ENCODE peak calls at places on chromosomes 12 and 14, in four cellular contexts. P is HepG2, U is GM12878, I is H1. O is an unnamed sample.

GRCh38 chr12:4141344-4142270 is 132.0 kb upstream of the CCND2 start:
- DNase-seq in P (no peak), U (no peak), I (no peak), O (no peak)

GRCh38 chr12:115611477-115611876 is 666.0 kb downstream of the MED13L start:
- DNase-seq in P (no peak), U (no peak), I (no peak), O (no peak)

GRCh38 chr12:90008277-90008676 is 299.6 kb upstream of the ATP2B1 start:
- DNase-seq in P (no peak), U (no peak), I (no peak), O (no peak)

GRCh38 chr12:91870872-91871707 is 274.6 kb downstream of the BTG1 start:
- DNase-seq in P (no peak), U (no peak), I (no peak), O (no peak)

GRCh38 chr12:388547-389137 is 478 bp downstream of the KDM5A start:
- DNase-seq in P (no peak), U (no peak), I (no peak), O (no peak)

GRCh38 chr14:42110167-42110566 is 503.5 kb downstream of the LRFN5 start:
- DNase-seq in P (peak; percentile 27), U (no peak), I (no peak), O (no peak)

GRCh38 chr12:20376984-20377383 is 8.6 kb downstream of the PDE3A start:
- DNase-seq in P (no peak), U (no peak), I (no peak), O (no peak)

GRCh38 chr12:2095878-2096277 is 43.1 kb downstream of the CACNA1C start:
- DNase-seq in P (no peak), U (no peak), I (no peak), O (no peak)

DNA sequence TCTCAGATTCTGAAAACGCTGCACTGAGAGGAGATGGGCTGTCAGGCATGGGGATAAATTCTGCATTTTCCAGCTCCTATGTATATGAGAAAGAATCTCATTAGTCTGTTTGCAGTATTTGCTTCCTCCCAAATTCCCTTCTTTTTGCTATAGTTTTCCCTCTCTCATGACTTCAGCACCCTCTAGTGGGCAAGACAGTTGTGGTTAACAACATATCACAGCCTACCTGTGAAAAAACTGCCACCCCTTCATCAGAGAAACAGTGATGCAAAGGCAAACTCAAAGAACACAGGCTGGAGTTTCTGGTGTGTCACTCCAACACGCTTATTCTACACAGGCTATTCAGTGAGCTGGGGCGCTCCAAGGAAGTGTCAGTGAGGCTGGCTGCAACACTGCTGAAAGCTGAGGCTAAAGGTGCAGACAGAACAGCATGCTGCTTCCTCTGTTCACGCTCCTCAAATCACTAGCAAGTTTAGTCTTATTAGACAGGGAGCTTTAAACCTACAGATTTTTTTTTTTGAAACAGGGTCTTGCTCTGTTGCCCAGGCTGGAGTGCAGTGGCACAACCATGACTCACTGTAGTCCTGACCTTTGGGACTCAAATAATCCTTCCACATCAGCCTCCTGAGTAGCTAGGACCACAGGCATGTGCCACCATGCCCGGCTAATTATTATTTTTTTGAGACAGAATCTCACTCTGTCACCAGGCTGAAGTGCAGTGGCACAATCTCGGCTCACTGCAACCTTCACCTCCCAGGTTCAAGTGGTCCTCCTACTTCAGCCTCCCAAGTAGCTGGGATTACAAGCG is 19.3 kb downstream of the ZC2HC1C start:
- DNase-seq in P (peak; percentile 62), U (no peak), I (no peak), O (peak; percentile 40)
- TF ChIP-seq ZNF274 in P (no peak), U (no peak), I (no peak), O (no peak)

GRCh38 chr14:76955575-76956252 is 72.8 kb downstream of the IRF2BPL start:
- DNase-seq in P (peak; percentile 59), U (peak; percentile 66), I (no peak), O (no peak)

GRCh38 chr14:76958020-76958965 is 70.2 kb downstream of the IRF2BPL start:
- DNase-seq in P (no peak), U (no peak), I (no peak), O (no peak)

GRCh38 chr14:76958975-76959710 is 69.4 kb downstream of the IRF2BPL start:
- DNase-seq in P (peak; percentile 81), U (peak; percentile 79), I (no peak), O (peak; percentile 82)

GRCh38 chr14:76956253-76957090 is 72.0 kb downstream of the IRF2BPL start:
- DNase-seq in P (peak; percentile 89), U (no peak), I (peak; percentile 94), O (peak; percentile 93)

GRCh38 chr14:76957224-76957881 is 71.2 kb downstream of the IRF2BPL start:
- DNase-seq in P (no peak), U (no peak), I (no peak), O (no peak)
- H3K4me3 ChIP-seq in P (no peak overlapping the region), U (peak overlapping the region; percentile 68), I (no peak overlapping the region), O (no peak overlapping the region)

DNA sequence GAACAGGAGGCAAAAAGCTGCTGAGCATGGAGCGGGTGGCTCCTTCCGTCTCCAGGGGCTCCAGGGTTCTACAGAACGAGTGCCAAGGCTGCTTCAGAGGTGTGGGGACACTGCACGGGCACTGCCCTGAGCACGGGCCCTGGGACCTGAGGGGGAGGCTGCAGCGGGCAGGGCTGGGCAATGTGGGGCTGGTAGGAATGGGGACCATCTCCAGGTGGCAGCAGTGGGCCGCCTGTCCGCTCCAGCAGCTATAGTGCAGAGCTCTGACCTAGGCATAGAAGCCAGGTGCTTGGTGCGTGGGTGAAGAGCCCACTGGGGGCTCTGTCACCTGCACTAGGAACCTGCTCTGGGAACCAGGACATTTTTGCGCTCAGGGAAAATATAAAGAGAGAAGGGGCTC is 22.3 kb downstream of the HDAC7 start:
- DNase-seq in P (no peak), U (no peak), I (no peak), O (no peak)
- TF ChIP-seq CBX5 in P (no peak), U (no peak), I (no peak), O (no peak)

GRCh38 chr14:35285168-35285990 is 6.8 kb upstream of the PSMA6 start:
- DNase-seq in P (no peak), U (peak; percentile 95), I (no peak), O (no peak)
- TF ChIP-seq ZNF274 in P (no peak), U (no peak), I (no peak), O (no peak)

DNA sequence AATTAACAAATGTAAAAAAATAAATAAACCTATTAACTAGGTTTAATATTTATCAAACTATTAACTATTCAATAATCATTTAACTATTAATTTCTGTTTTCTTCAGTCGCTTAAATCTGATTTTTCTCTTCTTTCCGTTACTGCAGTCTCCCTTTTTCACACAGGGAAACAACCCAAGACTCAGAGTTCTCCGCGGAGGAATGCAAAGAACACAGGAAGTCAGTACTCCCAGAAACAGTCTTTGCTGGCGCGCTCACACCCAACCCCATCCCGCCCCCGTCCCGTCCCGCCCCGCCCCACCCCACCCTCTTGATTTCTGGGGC is 355 bp upstream of the METTL17 start:
- DNase-seq in P (no peak), U (no peak), I (no peak), O (no peak)
- H3K4me3 ChIP-seq in P (peak overlapping the region; percentile 72), U (no peak overlapping the region), I (peak overlapping the region; percentile 65), O (peak overlapping the region; percentile 74)

O was measured in K562.